ENCODE peak calls at places on chromosome 20, in seven cellular contexts. One of them, this sample, is unnamed.

GRCh38 chr20:4657096-4657495 is 64.6 kb upstream of the PRND start:
- DNase-seq in nephron progenitor cell: no peak
- DNase-seq in HL-60: no peak
- DNase-seq in endothelial cell: no peak
- DNase-seq in psoas muscle: no peak
- DNase-seq in heart left ventricle: no peak
- DNase-seq in heart right ventricle: no peak
- DNase-seq in this sample: no peak

GRCh38 chr20:52130406-52130805 is 61.2 kb downstream of the ZFP64 start:
- DNase-seq in HL-60: no peak
- DNase-seq in endothelial cell: no peak
- DNase-seq in heart right ventricle: no peak
- DNase-seq in psoas muscle: no peak
- DNase-seq in nephron progenitor cell: no peak
- DNase-seq in heart left ventricle: no peak
- DNase-seq in this sample: no peak

GRCh38 chr20:59214619-59215547 is 51.3 kb downstream of the ZNF831 start:
- DNase-seq in psoas muscle: no peak
- DNase-seq in endothelial cell: no peak
- DNase-seq in nephron progenitor cell: no peak
- DNase-seq in HL-60: no peak
- DNase-seq in heart left ventricle: no peak
- DNase-seq in heart right ventricle: no peak
- DNase-seq in this sample: no peak

GRCh38 chr20:44039741-44040140 is 125.1 kb downstream of the TOX2 start:
- DNase-seq in heart left ventricle: no peak
- DNase-seq in nephron progenitor cell: no peak
- DNase-seq in endothelial cell: no peak
- DNase-seq in heart right ventricle: no peak
- DNase-seq in psoas muscle: no peak
- DNase-seq in HL-60: no peak
- DNase-seq in this sample: no peak

GRCh38 chr20:45359069-45359405 is 3.9 kb upstream of the SYS1 start:
- DNase-seq in heart left ventricle: no peak
- DNase-seq in endothelial cell: no peak
- DNase-seq in heart right ventricle: peak; percentile 53
- DNase-seq in nephron progenitor cell: no peak
- DNase-seq in HL-60: no peak
- DNase-seq in psoas muscle: peak; percentile 67
- DNase-seq in this sample: peak; percentile 73

GRCh38 chr20:3247638-3248037 is 8.6 kb upstream of the SLC4A11 start:
- DNase-seq in psoas muscle: no peak
- DNase-seq in nephron progenitor cell: no peak
- DNase-seq in endothelial cell: no peak
- DNase-seq in HL-60: no peak
- DNase-seq in heart right ventricle: no peak
- DNase-seq in heart left ventricle: no peak
- DNase-seq in this sample: peak; percentile 80

GRCh38 chr20:40682104-40683045 is 6.7 kb downstream of the MAFB start:
- DNase-seq in endothelial cell: no peak
- DNase-seq in heart right ventricle: no peak
- DNase-seq in nephron progenitor cell: peak; percentile 34
- DNase-seq in heart left ventricle: no peak
- DNase-seq in HL-60: no peak
- DNase-seq in psoas muscle: no peak
- DNase-seq in this sample: no peak

GRCh38 chr20:11980263-11980662 is 62.6 kb downstream of the BTBD3 start:
- DNase-seq in HL-60: no peak
- DNase-seq in psoas muscle: no peak
- DNase-seq in nephron progenitor cell: no peak
- DNase-seq in endothelial cell: no peak
- DNase-seq in heart right ventricle: no peak
- DNase-seq in heart left ventricle: no peak
- DNase-seq in this sample: no peak

GRCh38 chr20:59101956-59102355 is 59.4 kb upstream of the PRELID3B start:
- DNase-seq in endothelial cell: no peak
- DNase-seq in psoas muscle: no peak
- DNase-seq in heart left ventricle: no peak
- DNase-seq in HL-60: no peak
- DNase-seq in nephron progenitor cell: no peak
- DNase-seq in heart right ventricle: no peak
- DNase-seq in this sample: no peak

GRCh38 chr20:41393705-41394066 is 27.1 kb upstream of the EMILIN3 start:
- DNase-seq in psoas muscle: no peak
- DNase-seq in endothelial cell: no peak
- DNase-seq in nephron progenitor cell: no peak
- DNase-seq in HL-60: no peak
- DNase-seq in heart left ventricle: no peak
- DNase-seq in heart right ventricle: peak; percentile 32
- DNase-seq in this sample: no peak

GRCh38 chr20:39291301-39291700 is 329.2 kb downstream of the DHX35 start:
- DNase-seq in HL-60: no peak
- DNase-seq in endothelial cell: no peak
- DNase-seq in psoas muscle: no peak
- DNase-seq in heart left ventricle: no peak
- DNase-seq in nephron progenitor cell: no peak
- DNase-seq in heart right ventricle: no peak
- DNase-seq in this sample: no peak

GRCh38 chr20:48623176-48623905 is 204.5 kb downstream of the PREX1 start:
- DNase-seq in psoas muscle: no peak
- DNase-seq in HL-60: no peak
- DNase-seq in nephron progenitor cell: no peak
- DNase-seq in heart right ventricle: no peak
- DNase-seq in endothelial cell: no peak
- DNase-seq in heart left ventricle: no peak
- DNase-seq in this sample: no peak

GRCh38 chr20:18057106-18057993 is at the start of gene OVOL2:
- DNase-seq in psoas muscle: peak; percentile 16
- DNase-seq in heart right ventricle: no peak
- DNase-seq in heart left ventricle: no peak
- DNase-seq in endothelial cell: no peak
- DNase-seq in nephron progenitor cell: peak; percentile 42
- DNase-seq in HL-60: no peak
- DNase-seq in this sample: peak; percentile 86

GRCh38 chr20:5504061-5504739 is 187.4 kb upstream of the PROKR2 start:
- DNase-seq in endothelial cell: peak; percentile 35
- DNase-seq in psoas muscle: peak; percentile 61
- DNase-seq in nephron progenitor cell: no peak
- DNase-seq in HL-60: no peak
- DNase-seq in heart right ventricle: peak; percentile 65
- DNase-seq in heart left ventricle: peak; percentile 86
- DNase-seq in this sample: peak; percentile 90

GRCh38 chr20:5602346-5602745 is 147.9 kb upstream of the SHLD1 start:
- DNase-seq in heart left ventricle: no peak
- DNase-seq in nephron progenitor cell: no peak
- DNase-seq in endothelial cell: no peak
- DNase-seq in psoas muscle: no peak
- DNase-seq in HL-60: no peak
- DNase-seq in heart right ventricle: no peak
- DNase-seq in this sample: no peak

GRCh38 chr20:8309638-8310037 is 177.6 kb downstream of the PLCB1 start:
- DNase-seq in HL-60: no peak
- DNase-seq in heart left ventricle: no peak
- DNase-seq in nephron progenitor cell: no peak
- DNase-seq in endothelial cell: no peak
- DNase-seq in heart right ventricle: no peak
- DNase-seq in psoas muscle: no peak
- DNase-seq in this sample: no peak

GRCh38 chr20:8642247-8642646 is 426.6 kb upstream of the PLCB4 start:
- DNase-seq in heart left ventricle: no peak
- DNase-seq in HL-60: no peak
- DNase-seq in endothelial cell: no peak
- DNase-seq in nephron progenitor cell: no peak
- DNase-seq in heart right ventricle: no peak
- DNase-seq in psoas muscle: no peak
- DNase-seq in this sample: no peak

GRCh38 chr20:63572071-63572787 is 1.8 kb downstream of the HELZ2 start:
- DNase-seq in endothelial cell: no peak
- DNase-seq in nephron progenitor cell: no peak
- DNase-seq in heart left ventricle: no peak
- DNase-seq in heart right ventricle: no peak
- DNase-seq in psoas muscle: no peak
- DNase-seq in HL-60: no peak
- DNase-seq in this sample: no peak

GRCh38 chr20:51368461-51369211 is 173.9 kb downstream of the NFATC2 start:
- DNase-seq in heart left ventricle: no peak
- DNase-seq in endothelial cell: no peak
- DNase-seq in HL-60: no peak
- DNase-seq in nephron progenitor cell: no peak
- DNase-seq in psoas muscle: no peak
- DNase-seq in heart right ventricle: no peak
- DNase-seq in this sample: no peak

This sample was measured in osteoblast.